ENCODE peak calls at places on chromosomes 4 and X, in ten cellular contexts. One of them, this sample, is unnamed.
A peak's percentile ranks its signal among the peaks of the same experiment; 100 is the strongest.

GRCh38 chrX:151715735-151716134 is at the start of gene FATE1:
- DNase-seq in neural progenitor cell: no peak
- DNase-seq in OCI-LY7: no peak
- DNase-seq in SK-N-SH: no peak
- DNase-seq in lung: no peak
- DNase-seq in right atrium auricular region: no peak
- DNase-seq in psoas muscle: no peak
- DNase-seq in left lung: no peak
- DNase-seq in thyroid gland: no peak
- DNase-seq in ovary: no peak
- DNase-seq in this sample: no peak

GRCh38 chrX:149312936-149313432 is 192.1 kb downstream of the IDS start:
- DNase-seq in OCI-LY7: no peak
- DNase-seq in ovary: no peak
- DNase-seq in thyroid gland: no peak
- DNase-seq in lung: no peak
- DNase-seq in neural progenitor cell: no peak
- DNase-seq in right atrium auricular region: no peak
- DNase-seq in psoas muscle: no peak
- DNase-seq in left lung: no peak
- DNase-seq in SK-N-SH: no peak
- DNase-seq in this sample: no peak

GRCh38 chrX:56221101-56221500 is 11.1 kb upstream of the KLF8 start:
- DNase-seq in OCI-LY7: no peak
- DNase-seq in right atrium auricular region: no peak
- DNase-seq in ovary: no peak
- DNase-seq in SK-N-SH: no peak
- DNase-seq in lung: no peak
- DNase-seq in psoas muscle: no peak
- DNase-seq in neural progenitor cell: no peak
- DNase-seq in thyroid gland: no peak
- DNase-seq in left lung: no peak
- DNase-seq in this sample: no peak

GRCh38 chr4:158766419-158767044 is 2.3 kb upstream of the FNIP2 start:
- DNase-seq in left lung: no peak
- DNase-seq in lung: no peak
- DNase-seq in right atrium auricular region: no peak
- DNase-seq in SK-N-SH: no peak
- DNase-seq in neural progenitor cell: no peak
- DNase-seq in thyroid gland: no peak
- DNase-seq in ovary: no peak
- DNase-seq in psoas muscle: no peak
- DNase-seq in OCI-LY7: no peak
- DNase-seq in this sample: no peak

GRCh38 chr4:57206172-57206571 is 96.0 kb upstream of the IGFBP7 start:
- DNase-seq in neural progenitor cell: no peak
- DNase-seq in psoas muscle: no peak
- DNase-seq in ovary: no peak
- DNase-seq in right atrium auricular region: no peak
- DNase-seq in left lung: no peak
- DNase-seq in SK-N-SH: no peak
- DNase-seq in thyroid gland: no peak
- DNase-seq in OCI-LY7: no peak
- DNase-seq in lung: no peak
- DNase-seq in this sample: no peak

GRCh38 chrX:52420824-52421443 is 52.1 kb downstream of the XAGE2 start:
- DNase-seq in right atrium auricular region: no peak
- DNase-seq in psoas muscle: no peak
- DNase-seq in left lung: no peak
- DNase-seq in SK-N-SH: no peak
- DNase-seq in thyroid gland: no peak
- DNase-seq in ovary: no peak
- DNase-seq in OCI-LY7: no peak
- DNase-seq in neural progenitor cell: no peak
- DNase-seq in lung: no peak
- DNase-seq in this sample: no peak

GRCh38 chr4:42315231-42315630 is 82.1 kb upstream of the SHISA3 start:
- DNase-seq in thyroid gland: no peak
- DNase-seq in psoas muscle: no peak
- DNase-seq in right atrium auricular region: no peak
- DNase-seq in lung: no peak
- DNase-seq in SK-N-SH: no peak
- DNase-seq in left lung: peak; percentile 62
- DNase-seq in OCI-LY7: no peak
- DNase-seq in neural progenitor cell: no peak
- DNase-seq in ovary: no peak
- DNase-seq in this sample: no peak

GRCh38 chr4:51868449-51868847 is 25.5 kb downstream of the DCUN1D4 start:
- DNase-seq in OCI-LY7: no peak
- DNase-seq in SK-N-SH: no peak
- DNase-seq in ovary: no peak
- DNase-seq in lung: no peak
- DNase-seq in neural progenitor cell: no peak
- DNase-seq in psoas muscle: no peak
- DNase-seq in left lung: no peak
- DNase-seq in thyroid gland: no peak
- DNase-seq in right atrium auricular region: no peak
- DNase-seq in this sample: no peak

GRCh38 chr4:101418055-101418454 is 70.7 kb upstream of the PPP3CA start:
- DNase-seq in left lung: no peak
- DNase-seq in lung: no peak
- DNase-seq in ovary: no peak
- DNase-seq in right atrium auricular region: no peak
- DNase-seq in neural progenitor cell: no peak
- DNase-seq in SK-N-SH: no peak
- DNase-seq in OCI-LY7: no peak
- DNase-seq in thyroid gland: no peak
- DNase-seq in psoas muscle: no peak
- DNase-seq in this sample: peak; percentile 38

GRCh38 chr4:39047691-39048090 is 14.3 kb upstream of the KLHL5 start:
- DNase-seq in thyroid gland: no peak
- DNase-seq in left lung: no peak
- DNase-seq in neural progenitor cell: no peak
- DNase-seq in SK-N-SH: no peak
- DNase-seq in psoas muscle: no peak
- DNase-seq in ovary: no peak
- DNase-seq in lung: no peak
- DNase-seq in right atrium auricular region: no peak
- DNase-seq in OCI-LY7: no peak
- DNase-seq in this sample: peak; percentile 56
- H3K4me1 ChIP-seq in thyroid gland: peaks cover 4% of the 10 kb centered on the region
- H3K4me1 ChIP-seq in left lung: no peaks in the 10 kb centered on the region
- H3K4me1 ChIP-seq in neural progenitor cell: peaks cover 29% of the 10 kb centered on the region
- H3K4me1 ChIP-seq in SK-N-SH: peaks cover 23% of the 10 kb centered on the region
- H3K4me1 ChIP-seq in psoas muscle: no peaks in the 10 kb centered on the region
- H3K4me1 ChIP-seq in ovary: peaks cover 5% of the 10 kb centered on the region
- H3K4me1 ChIP-seq in lung: peaks cover 7% of the 10 kb centered on the region
- H3K4me1 ChIP-seq in right atrium auricular region: peaks cover 9% of the 10 kb centered on the region
- H3K4me1 ChIP-seq in OCI-LY7: peaks cover 48% of the 10 kb centered on the region
- H3K4me1 ChIP-seq in this sample: no peaks in the 10 kb centered on the region

DNA sequence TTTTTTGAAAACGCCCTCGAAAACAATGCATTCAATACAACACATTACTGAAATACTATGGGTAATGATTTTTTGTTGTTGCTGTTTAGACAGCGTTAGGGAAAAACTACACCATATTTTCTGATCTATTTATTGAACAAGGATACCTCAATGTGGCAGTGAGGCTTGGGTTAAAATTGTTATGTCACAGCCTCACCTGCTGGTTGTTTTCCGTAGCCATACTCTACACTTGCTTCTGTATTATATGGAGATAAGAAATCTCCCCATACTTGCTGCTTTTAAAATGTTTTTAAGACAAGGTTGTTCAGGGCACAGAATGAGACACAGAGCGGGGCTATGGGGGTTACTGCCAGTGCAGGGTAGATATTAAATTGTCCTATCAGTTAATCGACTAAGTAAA is 221.6 kb upstream of the FTHL17 start:
- DNase-seq in thyroid gland: no peak
- DNase-seq in psoas muscle: no peak
- DNase-seq in SK-N-SH: no peak
- DNase-seq in ovary: no peak
- DNase-seq in neural progenitor cell: no peak
- DNase-seq in OCI-LY7: peak; percentile 41
- DNase-seq in left lung: no peak
- DNase-seq in right atrium auricular region: no peak
- DNase-seq in lung: no peak
- DNase-seq in this sample: no peak
- TF ChIP-seq CTCF in thyroid gland: no peak
- TF ChIP-seq CTCF in psoas muscle: peak; percentile 4
- TF ChIP-seq CTCF in SK-N-SH: peak; percentile 17
- TF ChIP-seq CTCF in ovary: no peak
- TF ChIP-seq CTCF in neural progenitor cell: peak; percentile 15
- TF ChIP-seq CTCF in OCI-LY7: peak; percentile 77
- TF ChIP-seq CTCF in left lung: no peak
- TF ChIP-seq CTCF in right atrium auricular region: no peak
- TF ChIP-seq CTCF in lung: no peak
- TF ChIP-seq CTCF in this sample: no peak

GRCh38 chr4:5471691-5472090 is 236.7 kb downstream of the EVC2 start:
- DNase-seq in SK-N-SH: no peak
- DNase-seq in left lung: no peak
- DNase-seq in right atrium auricular region: peak; percentile 38
- DNase-seq in thyroid gland: no peak
- DNase-seq in ovary: no peak
- DNase-seq in lung: no peak
- DNase-seq in OCI-LY7: no peak
- DNase-seq in neural progenitor cell: no peak
- DNase-seq in psoas muscle: no peak
- DNase-seq in this sample: no peak

GRCh38 chr4:5471206-5471605 is 237.2 kb downstream of the EVC2 start:
- DNase-seq in psoas muscle: no peak
- DNase-seq in OCI-LY7: no peak
- DNase-seq in thyroid gland: no peak
- DNase-seq in left lung: no peak
- DNase-seq in ovary: no peak
- DNase-seq in right atrium auricular region: peak; percentile 57
- DNase-seq in neural progenitor cell: no peak
- DNase-seq in lung: peak; percentile 16
- DNase-seq in SK-N-SH: no peak
- DNase-seq in this sample: no peak

GRCh38 chr4:5467111-5467510 is 241.2 kb downstream of the EVC2 start:
- DNase-seq in neural progenitor cell: no peak
- DNase-seq in ovary: no peak
- DNase-seq in right atrium auricular region: no peak
- DNase-seq in SK-N-SH: no peak
- DNase-seq in left lung: no peak
- DNase-seq in OCI-LY7: no peak
- DNase-seq in thyroid gland: no peak
- DNase-seq in lung: no peak
- DNase-seq in psoas muscle: no peak
- DNase-seq in this sample: no peak

GRCh38 chr4:5470318-5470889 is 238.0 kb downstream of the EVC2 start:
- DNase-seq in lung: peak; percentile 24
- DNase-seq in neural progenitor cell: no peak
- DNase-seq in left lung: no peak
- DNase-seq in psoas muscle: no peak
- DNase-seq in right atrium auricular region: peak; percentile 28
- DNase-seq in OCI-LY7: no peak
- DNase-seq in ovary: no peak
- DNase-seq in SK-N-SH: no peak
- DNase-seq in thyroid gland: no peak
- DNase-seq in this sample: no peak

DNA sequence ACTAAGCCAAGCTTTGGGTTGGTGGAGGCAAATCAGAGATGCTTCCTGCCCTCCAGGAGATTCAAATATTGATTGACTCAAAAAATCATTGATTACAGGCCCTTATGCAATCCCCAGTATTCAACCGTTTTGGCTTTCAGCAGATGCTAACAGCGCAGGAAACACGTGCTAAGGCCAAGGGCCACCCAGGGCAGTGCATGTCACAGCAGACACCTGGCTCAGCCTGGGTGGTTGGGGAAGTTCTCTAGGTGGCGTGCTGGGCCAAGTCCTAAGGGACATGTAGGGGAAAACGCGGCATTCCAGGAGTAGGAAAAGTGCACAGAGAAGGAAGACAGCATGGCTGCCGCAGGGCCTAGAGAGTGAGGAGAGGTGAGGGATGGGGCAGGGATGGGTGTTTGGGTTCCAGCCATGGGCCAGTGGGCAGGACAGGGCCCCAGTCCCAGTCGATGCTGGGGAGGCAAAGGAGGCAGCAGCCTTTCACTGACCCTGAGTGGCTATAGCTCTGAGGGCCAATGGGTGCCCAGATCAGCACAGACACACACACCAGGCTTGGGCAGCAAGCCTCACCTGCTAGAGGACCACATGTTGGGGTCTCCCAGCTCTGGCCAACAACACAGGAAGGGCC is 239.1 kb downstream of the EVC2 start:
- DNase-seq in right atrium auricular region: peak; percentile 42
- DNase-seq in SK-N-SH: no peak
- DNase-seq in psoas muscle: no peak
- DNase-seq in ovary: no peak
- DNase-seq in neural progenitor cell: no peak
- DNase-seq in lung: no peak
- DNase-seq in OCI-LY7: no peak
- DNase-seq in left lung: no peak
- DNase-seq in thyroid gland: no peak
- DNase-seq in this sample: no peak
- H3K4me1 ChIP-seq in right atrium auricular region: no peaks in the 10 kb centered on the region
- H3K4me1 ChIP-seq in SK-N-SH: no peaks in the 10 kb centered on the region
- H3K4me1 ChIP-seq in psoas muscle: no peaks in the 10 kb centered on the region
- H3K4me1 ChIP-seq in ovary: no peaks in the 10 kb centered on the region
- H3K4me1 ChIP-seq in neural progenitor cell: no peaks in the 10 kb centered on the region
- H3K4me1 ChIP-seq in lung: no peaks in the 10 kb centered on the region
- H3K4me1 ChIP-seq in OCI-LY7: no peaks in the 10 kb centered on the region
- H3K4me1 ChIP-seq in left lung: no peaks in the 10 kb centered on the region
- H3K4me1 ChIP-seq in thyroid gland: no peaks in the 10 kb centered on the region
- H3K4me1 ChIP-seq in this sample: no peaks in the 10 kb centered on the region

GRCh38 chr4:7985891-7986441 is 46.3 kb upstream of the AFAP1 start:
- DNase-seq in left lung: no peak
- DNase-seq in lung: no peak
- DNase-seq in OCI-LY7: no peak
- DNase-seq in psoas muscle: no peak
- DNase-seq in SK-N-SH: no peak
- DNase-seq in ovary: peak; percentile 57
- DNase-seq in thyroid gland: peak; percentile 73
- DNase-seq in neural progenitor cell: no peak
- DNase-seq in right atrium auricular region: no peak
- DNase-seq in this sample: peak; percentile 67

GRCh38 chr4:7987148-7987989 is 47.7 kb upstream of the AFAP1 start:
- DNase-seq in left lung: no peak
- DNase-seq in SK-N-SH: peak; percentile 86
- DNase-seq in neural progenitor cell: peak; percentile 80
- DNase-seq in ovary: peak; percentile 79
- DNase-seq in right atrium auricular region: peak; percentile 75
- DNase-seq in thyroid gland: peak; percentile 79
- DNase-seq in OCI-LY7: peak; percentile 80
- DNase-seq in psoas muscle: peak; percentile 64
- DNase-seq in lung: peak; percentile 75
- DNase-seq in this sample: peak; percentile 83

GRCh38 chr4:7992846-7993245 is 53.2 kb upstream of the AFAP1 start:
- DNase-seq in thyroid gland: no peak
- DNase-seq in SK-N-SH: no peak
- DNase-seq in lung: no peak
- DNase-seq in ovary: no peak
- DNase-seq in left lung: no peak
- DNase-seq in neural progenitor cell: no peak
- DNase-seq in OCI-LY7: no peak
- DNase-seq in right atrium auricular region: no peak
- DNase-seq in psoas muscle: no peak
- DNase-seq in this sample: no peak

GRCh38 chr4:7988437-7988836 is 48.8 kb upstream of the AFAP1 start:
- DNase-seq in psoas muscle: no peak
- DNase-seq in lung: no peak
- DNase-seq in SK-N-SH: no peak
- DNase-seq in OCI-LY7: no peak
- DNase-seq in thyroid gland: no peak
- DNase-seq in ovary: no peak
- DNase-seq in left lung: no peak
- DNase-seq in neural progenitor cell: no peak
- DNase-seq in right atrium auricular region: no peak
- DNase-seq in this sample: peak; percentile 59

GRCh38 chr4:7989654-7990053 is 50.0 kb upstream of the AFAP1 start:
- DNase-seq in OCI-LY7: no peak
- DNase-seq in SK-N-SH: peak; percentile 31
- DNase-seq in ovary: no peak
- DNase-seq in thyroid gland: no peak
- DNase-seq in right atrium auricular region: no peak
- DNase-seq in psoas muscle: no peak
- DNase-seq in neural progenitor cell: no peak
- DNase-seq in lung: no peak
- DNase-seq in left lung: no peak
- DNase-seq in this sample: no peak
- TF ChIP-seq CTCF in OCI-LY7: no peak
- TF ChIP-seq CTCF in SK-N-SH: no peak
- TF ChIP-seq CTCF in ovary: no peak
- TF ChIP-seq CTCF in thyroid gland: no peak
- TF ChIP-seq CTCF in right atrium auricular region: no peak
- TF ChIP-seq CTCF in psoas muscle: no peak
- TF ChIP-seq CTCF in neural progenitor cell: no peak
- TF ChIP-seq CTCF in lung: no peak
- TF ChIP-seq CTCF in left lung: no peak
- TF ChIP-seq CTCF in this sample: no peak

This sample was measured in cardiac muscle cell.